ENCODE peak calls at places on chromosome 4, in four cellular contexts. Y is activated CD8-positive, alpha-beta memory T cell treated with anti-CD3 and anti-CD28 coated beads for 4 hours; Z is activated CD4-positive, CD25-positive, alpha-beta regulatory T cell; F is tibial nerve. C is an unnamed sample.

GRCh38 chr4:162952232-162952631 is 214.5 kb downstream of the NAF1 start:
- DNase-seq in Z (no peak), Y (no peak), F (no peak), C (no peak)

GRCh38 chr4:24690436-24690835 is 104.9 kb upstream of the SOD3 start:
- DNase-seq in Y (no peak), F (no peak), Z (no peak), C (no peak)

GRCh38 chr4:97367878-97368277 is 775.4 kb downstream of the STPG2 start:
- DNase-seq in Y (no peak), Z (no peak), F (no peak), C (no peak)

GRCh38 chr4:76767983-76768382 is 130.0 kb downstream of the SOWAHB start:
- DNase-seq in F (no peak), Y (no peak), Z (no peak), C (no peak)

GRCh38 chr4:12897954-12898353 is 586.2 kb downstream of the RAB28 start:
- DNase-seq in F (no peak), Y (no peak), Z (no peak), C (no peak)

GRCh38 chr4:37305984-37306383 is 61.4 kb downstream of the NWD2 start:
- DNase-seq in Z (no peak), Y (no peak), F (no peak), C (no peak)

GRCh38 chr4:8599091-8599460 is 6.5 kb downstream of the CPZ start:
- DNase-seq in Y (no peak), Z (no peak), F (no peak), C (no peak)

GRCh38 chr4:100022792-100023222 is 72.7 kb upstream of the H2AZ1 start:
- DNase-seq in Z (no peak), F (no peak), Y (no peak), C (no peak)

GRCh38 chr4:945274-946102 is 13.2 kb downstream of the TMEM175 start:
- DNase-seq in Y (no peak), F (no peak), Z (no peak), C (no peak)

GRCh38 chr4:12692815-12693214 is 791.3 kb downstream of the RAB28 start:
- DNase-seq in Z (no peak), F (no peak), Y (no peak), C (no peak)

C was measured in vagina.